ENCODE peak calls at places on chromosome 20, in four cellular contexts. C is PC-3, Z is neural progenitor cell, V is SK-N-SH. H is an unnamed sample.

GRCh38 chr20:44309763-44310663 is 989 bp downstream of the FITM2 start:
- DNase-seq in C (peak; percentile 70), Z (peak; percentile 17), V (no peak), H (peak; percentile 6)

GRCh38 chr20:2518558-2518957 is 9.8 kb upstream of the ZNF343 start:
- DNase-seq in C (no peak), Z (no peak), V (no peak), H (no peak)

GRCh38 chr20:34768105-34768504 is 57.3 kb downstream of the NCOA6 start:
- DNase-seq in C (peak; percentile 11), Z (no peak), V (no peak), H (no peak)

GRCh38 chr20:62236674-62236996 is 1.7 kb upstream of the OSBPL2 start:
- DNase-seq in C (no peak), Z (peak; percentile 97), V (no peak), H (no peak)

GRCh38 chr20:23011008-23011721 is 23.9 kb upstream of the SSTR4 start:
- DNase-seq in C (no peak), Z (no peak), V (no peak), H (no peak)

GRCh38 chr20:11850901-11851300 is 66.8 kb upstream of the BTBD3 start:
- DNase-seq in C (peak; percentile 47), Z (no peak), V (no peak), H (no peak)

GRCh38 chr20:23669866-23670265 is 19.0 kb downstream of the CST4 start:
- DNase-seq in C (no peak), Z (no peak), V (no peak), H (no peak)

GRCh38 chr20:24095303-24095702 is 106.7 kb upstream of the GGTLC1 start:
- DNase-seq in C (no peak), Z (no peak), V (no peak), H (no peak)

GRCh38 chr20:22805219-22805618 is 220.8 kb upstream of the FOXA2 start:
- DNase-seq in C (peak; percentile 33), Z (no peak), V (no peak), H (no peak)

GRCh38 chr20:59598625-59599310 is 5.6 kb upstream of the PHACTR3 start:
- DNase-seq in C (peak; percentile 50), Z (peak; percentile 52), V (peak; percentile 85), H (peak; percentile 47)

GRCh38 chr20:43931976-43932375 is 17.3 kb downstream of the TOX2 start:
- DNase-seq in C (no peak), Z (no peak), V (no peak), H (no peak)

GRCh38 chr20:53824779-53825178 is 231.1 kb upstream of the ZNF217 start:
- DNase-seq in C (no peak), Z (no peak), V (no peak), H (no peak)

GRCh38 chr20:49641683-49642649 is 71.7 kb downstream of the B4GALT5 start:
- DNase-seq in C (no peak), Z (peak; percentile 39), V (no peak), H (no peak)

GRCh38 chr20:50346372-50347347 is 156.0 kb downstream of the CEBPB start:
- DNase-seq in C (peak; percentile 86), Z (no peak), V (peak; percentile 82), H (no peak)

GRCh38 chr20:818001-818664 is 15.4 kb upstream of the FAM110A start:
- DNase-seq in C (peak; percentile 72), Z (no peak), V (no peak), H (no peak)

GRCh38 chr20:6160736-6161135 is 37.9 kb upstream of the FERMT1 start:
- DNase-seq in C (no peak), Z (no peak), V (no peak), H (no peak)

GRCh38 chr20:61252601-61253263 is 671 bp downstream of the CDH4 start:
- DNase-seq in C (no peak), Z (peak; percentile 36), V (peak; percentile 58), H (no peak)

GRCh38 chr20:60921021-60921622 is 330.9 kb upstream of the CDH4 start:
- DNase-seq in C (no peak), Z (peak; percentile 80), V (no peak), H (no peak)

GRCh38 chr20:3203315-3204123 is 963 bp downstream of the DDRGK1 start:
- DNase-seq in C (peak; percentile 39), Z (peak; percentile 30), V (peak; percentile 74), H (peak; percentile 40)

GRCh38 chr20:14477125-14477524 is 139.7 kb upstream of the FLRT3 start:
- DNase-seq in C (no peak), Z (no peak), V (no peak), H (no peak)

GRCh38 chr20:35264755-35265154 is 13.2 kb downstream of the MMP24OS start:
- DNase-seq in C (peak; percentile 47), Z (no peak), V (no peak), H (no peak)

GRCh38 chr20:39855799-39856198 is 833.2 kb downstream of the MAFB start:
- DNase-seq in C (no peak), Z (no peak), V (no peak), H (no peak)

GRCh38 chr20:38804682-38805501 is 605 bp upstream of the PPP1R16B start:
- DNase-seq in C (no peak), Z (peak; percentile 91), V (no peak), H (peak; percentile 80)

GRCh38 chr20:54292186-54292585 is 84.3 kb downstream of the PFDN4 start:
- DNase-seq in C (peak; percentile 40), Z (no peak), V (no peak), H (no peak)

GRCh38 chr20:57329608-57330221 is at the start of gene SPO11:
- DNase-seq in C (no peak), Z (peak; percentile 77), V (peak; percentile 37), H (peak; percentile 81)
- TF ChIP-seq EZH2phosphoT487 in C (no peak), Z (no peak), V (no peak), H (no peak)

GRCh38 chr20:17968366-17969275 is at the start of the genes MGME1 and SNX5:
- DNase-seq in C (peak; percentile 100), Z (peak; percentile 99), V (peak; percentile 95), H (peak; percentile 99)

GRCh38 chr20:17969276-17969883 is 562 bp downstream of the MGME1 start:
- DNase-seq in C (peak; percentile 51), Z (peak; percentile 75), V (peak; percentile 53), H (peak; percentile 57)

GRCh38 chr20:17969884-17970409 is 1.1 kb downstream of the MGME1 start:
- DNase-seq in C (peak; percentile 64), Z (peak; percentile 23), V (no peak), H (peak; percentile 83)

GRCh38 chr20:17972121-17972520 is 3.3 kb downstream of the MGME1 start:
- DNase-seq in C (peak; percentile 25), Z (no peak), V (no peak), H (no peak)

GRCh38 chr20:17971571-17972013 is 2.8 kb downstream of the MGME1 start:
- DNase-seq in C (peak; percentile 46), Z (peak; percentile 59), V (no peak), H (no peak)
- H3K27ac ChIP-seq in C (no peak overlapping the region), Z (no peak overlapping the region), V (peak overlapping the region; percentile 96), H (peak overlapping the region; percentile 95)

GRCh38 chr20:63778034-63778752 is 38.6 kb downstream of the SLC2A4RG start:
- DNase-seq in C (peak; percentile 75), Z (no peak), V (no peak), H (no peak)
- TF ChIP-seq EZH2phosphoT487 in C (no peak), Z (no peak), V (no peak), H (no peak)

GRCh38 chr20:64268180-64268579 is 12.6 kb downstream of the PCMTD2 start:
- DNase-seq in C (no peak), Z (peak; percentile 68), V (no peak), H (no peak)
- H3K27ac ChIP-seq in C (no peak overlapping the region), Z (no peak overlapping the region), V (no peak overlapping the region), H (no peak overlapping the region)

GRCh38 chr20:25587536-25587935 is 2.2 kb upstream of the NINL start:
- DNase-seq in C (no peak), Z (no peak), V (no peak), H (no peak)

GRCh38 chr20:25588491-25588890 is 3.2 kb upstream of the NINL start:
- DNase-seq in C (no peak), Z (no peak), V (no peak), H (no peak)

GRCh38 chr20:25584905-25585704 is at the start of gene NINL:
- DNase-seq in C (peak; percentile 55), Z (peak; percentile 95), V (peak; percentile 97), H (no peak)

DNA sequence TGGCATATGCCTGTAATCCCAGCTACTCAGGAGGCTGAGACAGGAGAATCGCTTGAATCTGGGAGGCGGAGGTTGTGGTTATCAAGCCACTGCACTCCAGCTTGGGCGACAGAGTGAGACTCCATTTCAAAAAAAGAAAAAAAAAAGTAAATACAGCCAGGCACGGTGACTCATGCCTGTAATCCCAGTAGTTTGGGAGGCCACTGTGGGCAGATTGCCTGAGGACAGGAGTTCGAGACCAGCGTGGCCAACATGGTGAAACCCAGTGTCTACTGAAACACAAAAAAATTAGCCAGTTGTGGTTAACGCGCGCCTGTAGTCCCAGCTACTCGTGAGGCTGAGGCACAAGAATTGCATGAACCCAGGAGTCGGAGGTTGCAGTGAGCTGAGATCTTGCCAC is 1.5 kb upstream of the NINL start:
- DNase-seq in C (peak; percentile 23), Z (no peak), V (no peak), H (no peak)
- TF ChIP-seq EZH2phosphoT487 in C (no peak), Z (no peak), V (no peak), H (no peak)

H was measured in OCI-LY7.